ENCODE peak calls at places on chromosomes 7 and 10, in six cellular contexts. X, E, I, S, O and T are unnamed samples. For H3K4me1, the result is how much of the 10 kb centered on the place peaks cover.

GRCh38 chr7:38195804-38196595 is 18.0 kb downstream of the STARD3NL start:
- DNase-seq in I (no peak), E (no peak), S (no peak), X (no peak), O (no peak), T (no peak)

GRCh38 chr7:106094780-106095179 is 17.3 kb downstream of the SYPL1 start:
- DNase-seq in E (no peak), I (no peak), O (no peak), X (no peak), S (no peak), T (no peak)

GRCh38 chr7:64874562-64875250 is 28.4 kb upstream of the ZNF273 start:
- DNase-seq in X (no peak), O (no peak), S (no peak), I (peak), E (no peak), T (no peak)

GRCh38 chr10:78185693-78186055 is 152.0 kb downstream of the RPS24 start:
- DNase-seq in X (no peak), E (no peak), I (no peak), O (no peak), S (no peak), T (no peak)

GRCh38 chr10:89873047-89873446 is 171.7 kb downstream of the KIF20B start:
- DNase-seq in E (no peak), I (no peak), O (no peak), S (no peak), X (no peak), T (no peak)

GRCh38 chr7:39490296-39490695 is 75.9 kb upstream of the YAE1 start:
- DNase-seq in S (no peak), E (no peak), X (no peak), O (no peak), I (no peak), T (no peak)

GRCh38 chr7:17044396-17044795 is 162.6 kb upstream of the AGR3 start:
- DNase-seq in O (no peak), I (no peak), X (no peak), E (no peak), S (no peak), T (no peak)

GRCh38 chr10:21401196-21401595 is 124.3 kb downstream of the SKIDA1 start:
- DNase-seq in X (no peak), E (no peak), S (no peak), I (no peak), O (no peak), T (no peak)

GRCh38 chr10:119166564-119166963 is 1.1 kb upstream of the SFXN4 start:
- DNase-seq in I (no peak), S (no peak), X (no peak), E (no peak), O (no peak), T (no peak)

GRCh38 chr7:27110163-27110976 is 7.9 kb upstream of the HOXA2 start:
- DNase-seq in O (no peak), X (no peak), I (no peak), S (peak), E (peak), T (no peak)

GRCh38 chr10:107749235-107749634 is 584.7 kb upstream of the SORCS1 start:
- DNase-seq in I (no peak), O (no peak), X (no peak), E (no peak), S (no peak), T (no peak)

GRCh38 chr10:102421645-102422585 is 1.3 kb downstream of the FBXL15 start:
- DNase-seq in O (no peak), I (peak), X (peak), E (peak), S (peak), T (peak)

GRCh38 chr7:68964060-68964459 is 634.2 kb upstream of the AUTS2 start:
- DNase-seq in O (no peak), X (no peak), I (no peak), S (no peak), E (no peak), T (no peak)

GRCh38 chr7:158541330-158542010 is 46.2 kb downstream of the PTPRN2 start:
- DNase-seq in I (no peak), S (no peak), X (no peak), O (no peak), E (peak), T (no peak)

DNA sequence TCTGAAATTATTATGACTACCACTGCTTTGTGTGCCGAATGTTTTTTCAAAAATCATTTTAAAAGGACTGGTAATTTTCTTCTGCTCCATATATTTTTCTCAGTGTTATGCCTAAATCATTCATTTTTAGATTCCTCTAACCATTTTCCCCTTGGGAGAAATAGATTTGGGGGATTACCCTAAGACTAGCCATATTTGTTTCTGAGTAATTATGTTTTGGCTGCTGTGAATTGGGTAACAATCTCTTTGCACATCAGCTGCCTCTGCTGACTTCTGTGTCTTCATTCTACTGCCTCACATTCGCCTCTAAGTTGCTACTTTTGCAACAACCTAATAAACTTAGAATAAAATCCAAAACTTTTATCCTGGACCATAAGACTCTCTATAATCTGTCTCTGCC is 18.5 kb upstream of the MRC1 start:
- DNase-seq in X (no peak), E (no peak), I (no peak), S (no peak), O (no peak), T (no peak)
- H3K4me1 ChIP-seq in X (under half), E (under half), I (under half), S (under half), O (under half), T (under half)

DNA sequence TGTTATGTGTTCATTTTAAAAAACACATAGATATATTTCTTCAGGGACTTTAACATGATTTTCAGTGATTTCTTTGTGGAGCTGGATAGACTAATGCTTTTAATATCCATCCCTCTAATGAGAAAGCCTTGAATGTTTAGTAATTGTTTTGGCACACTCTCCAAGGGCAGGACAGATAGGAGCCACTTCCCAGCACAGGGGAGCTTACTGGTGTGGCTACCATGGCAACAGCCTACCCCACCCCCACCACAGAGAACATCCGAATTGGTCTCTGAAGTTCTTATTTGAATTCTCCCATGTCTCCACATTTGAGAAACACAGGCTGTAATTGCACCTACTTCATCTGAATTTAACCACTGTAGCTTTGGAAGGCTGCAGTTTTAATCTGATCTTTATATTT is 87.7 kb downstream of the PRKG1 start:
- DNase-seq in X (no peak), I (no peak), O (no peak), E (no peak), S (no peak), T (no peak)
- H3K4me3 ChIP-seq in X (no peak), I (no peak), O (no peak), E (no peak), S (no peak), T (no peak)

DNA sequence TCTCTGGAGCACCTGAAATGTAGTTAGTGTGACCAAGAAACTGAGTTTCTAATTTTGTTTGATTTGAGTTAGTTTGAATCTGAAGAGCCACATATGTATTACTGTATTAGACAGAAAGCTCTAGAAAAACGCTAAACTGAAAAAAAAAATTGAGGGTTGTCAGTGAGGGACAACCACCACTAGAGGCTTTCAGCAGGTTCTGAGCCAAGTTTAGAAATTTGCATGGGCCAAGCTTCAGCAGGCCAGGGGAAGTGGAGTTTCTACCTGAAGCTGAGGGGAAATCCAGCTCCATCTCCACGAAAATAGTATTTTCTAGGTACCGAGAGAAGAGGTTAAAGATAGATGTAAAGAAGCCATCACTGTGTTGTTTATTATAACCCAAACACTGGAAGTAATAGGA is 77.9 kb upstream of the PLXNA4 start:
- DNase-seq in O (no peak), I (no peak), S (no peak), X (no peak), E (no peak), T (no peak)
- H3K27ac ChIP-seq in O (no peak), I (no peak), S (no peak), X (no peak), E (no peak), T (no peak)

GRCh38 chr7:50367570-50367969 is 63.1 kb downstream of the IKZF1 start:
- DNase-seq in S (no peak), E (no peak), O (no peak), I (no peak), X (no peak), T (no peak)
- H3K4me1 ChIP-seq in S (under half), E (under half), O (under half), I (under half), X (under half), T (under half)

GRCh38 chr7:129186749-129187260 is 1.6 kb upstream of the SMO start:
- DNase-seq in X (no peak), I (no peak), E (no peak), O (no peak), S (no peak), T (no peak)

GRCh38 chr7:129189661-129190310 is 1.4 kb downstream of the SMO start:
- DNase-seq in O (no peak), E (no peak), I (no peak), X (no peak), S (no peak), T (no peak)

GRCh38 chr7:129188372-129188891 is at the start of gene SMO:
- DNase-seq in S (peak), E (no peak), I (peak), X (peak), O (no peak), T (no peak)

GRCh38 chr7:129188892-129189660 is 643 bp downstream of the SMO start:
- DNase-seq in O (no peak), S (no peak), X (peak), I (no peak), E (no peak), T (no peak)

GRCh38 chr7:129187681-129188371 is 607 bp upstream of the SMO start:
- DNase-seq in E (no peak), S (no peak), X (no peak), I (no peak), O (no peak), T (no peak)
- H3K4me3 ChIP-seq in E (peak), S (peak), X (peak), I (peak), O (peak), T (no peak)

GRCh38 chr7:114970732-114971131 is 48.8 kb downstream of the MDFIC start:
- DNase-seq in S (no peak), X (no peak), E (no peak), O (no peak), I (no peak), T (no peak)
- H3K27ac ChIP-seq in S (no peak), X (no peak), E (no peak), O (no peak), I (no peak), T (no peak)

DNA sequence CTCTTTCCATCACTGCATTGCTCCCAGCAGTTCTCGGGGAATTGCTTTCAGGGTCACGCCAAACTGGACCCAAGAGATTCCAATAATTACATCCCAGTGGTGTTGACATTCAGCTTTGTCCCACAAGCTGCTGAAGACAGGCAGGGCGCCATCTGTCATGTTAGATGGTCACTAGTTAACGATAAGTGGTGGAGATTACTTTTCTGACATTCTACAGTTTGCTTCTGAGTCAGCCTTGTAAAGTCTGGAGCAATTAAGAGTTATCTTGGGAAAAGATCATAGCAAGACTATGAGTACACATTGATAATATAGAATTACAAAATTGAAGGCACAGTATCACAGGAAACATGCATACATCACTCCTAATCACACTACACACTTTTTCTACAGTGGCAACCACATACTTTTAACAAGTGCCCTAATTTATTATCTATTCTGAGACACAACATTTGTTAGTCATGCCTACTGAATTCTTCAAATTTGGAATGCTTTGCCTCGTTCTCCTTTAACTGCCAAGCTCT is 41.9 kb downstream of the SEMA3C start:
- DNase-seq in I (no peak), O (no peak), E (no peak), S (peak), X (peak), T (peak)
- H3K4me1 ChIP-seq in I (under half), O (under half), E (under half), S (under half), X (under half), T (under half)

GRCh38 chr10:62083413-62083794 is 181.9 kb downstream of the ARID5B start:
- DNase-seq in O (no peak), E (no peak), S (no peak), I (no peak), X (no peak), T (peak)
- H3K4me3 ChIP-seq in O (no peak), E (peak), S (no peak), I (no peak), X (no peak), T (no peak)

DNA sequence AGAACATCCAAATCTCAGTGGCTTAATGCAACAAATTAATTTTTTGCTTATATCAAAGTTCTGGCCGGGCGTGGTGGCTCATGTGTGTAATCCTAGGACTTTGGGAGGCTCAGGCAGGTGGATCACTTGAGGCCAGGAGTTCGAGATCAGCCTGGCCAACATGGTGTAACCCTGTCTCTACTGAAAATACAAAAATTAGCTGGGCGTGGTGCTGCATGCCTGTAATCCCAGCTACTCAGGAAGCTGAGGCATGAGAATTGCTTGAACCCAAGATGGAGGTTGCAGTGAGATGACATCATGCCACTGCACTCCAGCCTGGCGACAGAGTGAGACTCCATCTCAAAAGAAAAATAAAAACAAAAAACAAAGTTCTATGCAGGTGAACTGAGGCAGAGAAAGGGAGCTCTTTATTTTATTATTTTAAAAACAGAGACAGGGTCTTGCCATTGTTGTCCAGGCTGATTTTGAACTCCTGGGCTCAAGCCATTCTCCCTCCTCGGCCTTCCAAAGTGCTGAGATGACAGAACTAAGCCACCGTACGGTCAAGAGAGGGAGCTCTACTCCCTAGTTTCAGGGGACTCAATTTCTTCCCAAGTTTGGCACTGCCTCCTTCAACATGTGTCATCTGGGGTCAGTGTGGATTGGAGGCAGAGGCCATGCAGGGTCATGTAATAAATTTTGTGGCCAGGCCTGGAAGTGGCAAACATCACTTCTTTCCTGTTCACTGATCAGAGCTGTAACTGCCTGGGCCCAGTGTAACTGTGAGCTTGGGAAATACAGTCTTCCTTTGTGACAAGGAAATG is 2.4 kb downstream of the ADCK2 start:
- DNase-seq in E (no peak), S (peak), X (peak), O (no peak), I (no peak), T (no peak)
- H3K27ac ChIP-seq in E (no peak), S (peak), X (no peak), O (no peak), I (no peak), T (no peak)

DNA sequence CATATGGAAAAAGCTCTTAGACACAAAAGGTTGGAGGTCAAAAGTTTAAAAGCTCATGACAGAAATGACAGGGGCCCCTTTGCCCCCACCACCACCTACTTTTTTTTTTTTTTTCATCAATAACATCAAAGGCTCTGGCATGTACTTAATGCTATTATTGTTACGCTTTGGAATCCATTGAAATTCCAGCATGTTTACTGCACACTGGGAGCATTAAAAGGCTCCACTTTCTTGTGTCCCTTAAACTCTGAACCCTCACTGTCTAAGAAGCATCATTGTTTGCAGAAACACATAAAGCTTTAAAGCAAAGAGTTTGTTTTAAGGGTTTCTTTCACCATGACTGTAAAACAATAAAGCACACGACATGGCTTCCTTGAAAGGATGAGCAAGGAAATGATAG is 149.4 kb downstream of the GLI3 start:
- DNase-seq in S (no peak), I (no peak), O (no peak), E (no peak), X (peak), T (no peak)
- H3K4me1 ChIP-seq in S (under half), I (under half), O (under half), E (under half), X (under half), T (under half)